ENCODE peak calls at places on chromosomes 6 and 20, in eight cellular contexts. U is neural progenitor cell, A is hepatocyte, K is OCI-LY7, B is MM.1S, O is PC-3, Q is HCT116, E is GM23248. C is an unnamed sample.

GRCh38 chr20:59305898-59306640 is 5.7 kb downstream of the EDN3 start:
- DNase-seq in U (no peak), A (no peak), K (no peak), B (no peak), O (no peak), Q (no peak), E (no peak), C (no peak)

GRCh38 chr20:62209850-62210495 is 10.1 kb downstream of the HRH3 start:
- DNase-seq in U (no peak), A (no peak), K (no peak), B (no peak), O (no peak), Q (no peak), E (no peak), C (no peak)

GRCh38 chr6:56096454-56096853 is 150.9 kb downstream of the COL21A1 start:
- DNase-seq in U (no peak), A (no peak), K (no peak), B (no peak), O (no peak), Q (no peak), E (no peak), C (no peak)

GRCh38 chr6:48630511-48630910 is 519.5 kb upstream of the PTCHD4 start:
- DNase-seq in U (no peak), A (no peak), K (no peak), B (no peak), O (no peak), Q (no peak), E (no peak), C (peak; percentile 6)

GRCh38 chr20:14288341-14289330 is 48.8 kb downstream of the FLRT3 start:
- DNase-seq in U (no peak), A (peak; percentile 7), K (no peak), B (no peak), O (peak; percentile 99), Q (peak; percentile 72), E (peak; percentile 87), C (no peak)

GRCh38 chr20:10935658-10936057 is 261.9 kb upstream of the JAG1 start:
- DNase-seq in U (no peak), A (no peak), K (no peak), B (no peak), O (no peak), Q (no peak), E (no peak), C (no peak)

GRCh38 chr20:54176610-54177009 is 2.8 kb upstream of the CYP24A1 start:
- DNase-seq in U (no peak), A (no peak), K (no peak), B (no peak), O (peak; percentile 83), Q (no peak), E (peak; percentile 51), C (no peak)

GRCh38 chr6:158372570-158372969 is 60.3 kb downstream of the TULP4 start:
- DNase-seq in U (no peak), A (no peak), K (no peak), B (no peak), O (no peak), Q (no peak), E (no peak), C (no peak)

GRCh38 chr6:1708820-1709612 is 99.3 kb downstream of the FOXC1 start:
- DNase-seq in U (no peak), A (no peak), K (no peak), B (no peak), O (no peak), Q (peak; percentile 31), E (no peak), C (no peak)

GRCh38 chr6:120759570-120759969 is 574.7 kb downstream of the TBC1D32 start:
- DNase-seq in U (no peak), A (no peak), K (no peak), B (no peak), O (no peak), Q (no peak), E (no peak), C (no peak)

GRCh38 chr20:17570347-17571152 is 675 bp downstream of the DSTN start:
- DNase-seq in U (peak; percentile 80), A (peak; percentile 72), K (peak; percentile 46), B (peak; percentile 37), O (peak; percentile 49), Q (peak; percentile 15), E (peak; percentile 73), C (peak; percentile 69)

GRCh38 chr6:67933278-67933677 is 701.8 kb upstream of the ADGRB3 start:
- DNase-seq in U (peak; percentile 26), A (no peak), K (peak; percentile 11), B (peak; percentile 13), O (peak; percentile 13), Q (no peak), E (no peak), C (peak; percentile 75)

GRCh38 chr20:33576432-33576883 is 85.7 kb upstream of the C20orf144 start:
- DNase-seq in U (no peak), A (no peak), K (peak; percentile 81), B (no peak), O (no peak), Q (no peak), E (no peak), C (peak; percentile 28)

GRCh38 chr6:149335924-149336323 is 18.4 kb downstream of the TAB2 start:
- DNase-seq in U (no peak), A (peak; percentile 19), K (no peak), B (no peak), O (peak; percentile 81), Q (peak; percentile 59), E (peak; percentile 84), C (no peak)

GRCh38 chr20:16761305-16761829 is 13.2 kb downstream of the OTOR start:
- DNase-seq in U (peak; percentile 81), A (peak; percentile 79), K (peak; percentile 73), B (peak; percentile 72), O (peak; percentile 86), Q (peak; percentile 74), E (peak; percentile 72), C (peak; percentile 85)

GRCh38 chr6:152458648-152459047 is 178.5 kb downstream of the SYNE1 start:
- DNase-seq in U (no peak), A (no peak), K (no peak), B (no peak), O (peak; percentile 10), Q (no peak), E (peak; percentile 19), C (no peak)

GRCh38 chr20:25081065-25081729 is 744 bp downstream of the VSX1 start:
- DNase-seq in U (peak; percentile 89), A (peak; percentile 71), K (no peak), B (no peak), O (no peak), Q (no peak), E (peak; percentile 30), C (peak; percentile 94)

GRCh38 chr6:138795809-138796469 is at the start of gene ECT2L:
- DNase-seq in U (peak; percentile 81), A (peak; percentile 83), K (no peak), B (no peak), O (no peak), Q (no peak), E (peak; percentile 79), C (peak; percentile 92)

DNA sequence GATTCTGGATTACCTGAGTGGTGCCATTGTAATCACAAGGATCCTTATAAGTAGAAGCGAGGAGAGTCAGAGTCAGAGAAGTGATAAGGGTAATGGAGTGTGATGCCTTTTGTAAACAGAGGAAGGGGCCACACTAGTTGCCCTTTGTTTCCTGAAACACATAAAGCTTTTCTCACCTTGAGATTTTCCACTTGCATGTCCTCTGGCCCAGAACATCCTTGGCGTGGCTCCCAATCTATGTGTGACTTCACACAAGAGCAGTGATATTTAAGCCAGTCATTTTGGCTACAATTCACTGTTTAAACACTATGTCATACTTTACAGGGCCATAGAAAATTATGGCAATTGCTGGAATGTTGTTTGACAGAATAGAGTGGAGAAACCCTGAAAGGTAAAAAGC is 121.3 kb upstream of the BTN3A2 start:
- DNase-seq in U (no peak), A (peak; percentile 78), K (no peak), B (no peak), O (peak; percentile 26), Q (no peak), E (no peak), C (no peak)
- TF ChIP-seq EZH2phosphoT487 in U (no peak), A (no peak), K (no peak), B (no peak), O (no peak), Q (no peak), E (no peak), C (no peak)

GRCh38 chr20:4130404-4131189 is 115.2 kb upstream of the RNF24 start:
- DNase-seq in U (no peak), A (no peak), K (no peak), B (no peak), O (peak; percentile 90), Q (no peak), E (peak; percentile 80), C (no peak)
- TF ChIP-seq EZH2phosphoT487 in U (no peak), A (no peak), K (no peak), B (no peak), O (no peak), Q (no peak), E (no peak), C (no peak)

GRCh38 chr6:21665101-21665435 is 71.5 kb downstream of the SOX4 start:
- DNase-seq in U (no peak), A (no peak), K (no peak), B (no peak), O (no peak), Q (no peak), E (peak; percentile 45), C (no peak)
- TF ChIP-seq EZH2phosphoT487 in U (no peak), A (no peak), K (no peak), B (no peak), O (no peak), Q (no peak), E (no peak), C (no peak)

GRCh38 chr6:129647044-129647443 is 62.9 kb downstream of the ARHGAP18 start:
- DNase-seq in U (no peak), A (no peak), K (no peak), B (no peak), O (no peak), Q (no peak), E (no peak), C (no peak)

GRCh38 chr6:129646140-129646569 is 63.8 kb downstream of the ARHGAP18 start:
- DNase-seq in U (no peak), A (no peak), K (no peak), B (no peak), O (no peak), Q (no peak), E (no peak), C (no peak)

GRCh38 chr6:129646617-129647016 is 63.4 kb downstream of the ARHGAP18 start:
- DNase-seq in U (no peak), A (no peak), K (no peak), B (peak; percentile 58), O (no peak), Q (no peak), E (no peak), C (no peak)

GRCh38 chr6:129651291-129651691 is 58.7 kb downstream of the ARHGAP18 start:
- DNase-seq in U (no peak), A (no peak), K (no peak), B (peak; percentile 53), O (no peak), Q (no peak), E (no peak), C (no peak)

DNA sequence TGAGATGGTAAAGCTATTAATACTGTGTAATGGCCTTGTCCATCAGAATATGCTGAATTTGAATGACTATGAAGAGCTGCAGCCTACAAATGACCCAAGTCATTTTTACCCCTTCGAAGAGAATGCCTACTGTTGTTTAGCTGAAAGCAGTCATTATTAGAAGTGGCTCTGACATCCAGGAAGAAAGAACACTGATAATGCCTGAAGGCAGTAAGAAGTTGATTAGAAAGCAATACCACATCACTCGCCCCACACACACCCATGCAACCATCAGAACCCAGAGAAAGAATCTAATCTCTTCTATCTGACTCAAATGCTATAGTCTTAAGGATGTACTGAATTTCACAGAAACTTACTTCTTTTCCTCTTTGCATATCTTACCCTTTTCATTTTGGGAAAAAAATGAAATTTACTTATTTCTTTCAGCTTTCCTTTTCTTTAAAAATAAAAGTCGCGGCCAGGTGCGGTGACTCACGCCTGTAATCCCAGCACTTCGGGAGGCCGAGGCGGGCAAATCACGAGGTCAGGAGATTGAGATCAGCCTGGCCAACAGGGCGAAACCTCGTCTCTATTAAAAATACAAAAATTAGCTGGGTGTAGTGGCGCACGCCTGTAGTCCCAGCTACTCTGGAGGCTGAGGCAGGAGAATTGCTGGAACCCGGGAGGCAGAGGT is 61.0 kb downstream of the ARHGAP18 start:
- DNase-seq in U (no peak), A (no peak), K (no peak), B (no peak), O (no peak), Q (peak; percentile 55), E (no peak), C (no peak)
- TF ChIP-seq EZH2phosphoT487 in U (no peak), A (no peak), K (no peak), B (no peak), O (no peak), Q (no peak), E (no peak), C (no peak)

C was measured in GM23338.